ENCODE peak calls at places on chromosomes 11 and 22, in six cellular contexts. One of them, this sample, is unnamed.

GRCh38 chr11:93645938-93646337 is 15.5 kb upstream of the CEP295 start:
- DNase-seq in GM12865: no peak
- DNase-seq in DND-41: no peak
- DNase-seq in endodermal cell: no peak
- DNase-seq in esophagus squamous epithelium: no peak
- DNase-seq in neural progenitor cell: no peak
- DNase-seq in this sample: no peak

GRCh38 chr11:124970925-124971324 is 16.9 kb downstream of the CCDC15 start:
- DNase-seq in GM12865: no peak
- DNase-seq in DND-41: no peak
- DNase-seq in endodermal cell: peak; percentile 58
- DNase-seq in esophagus squamous epithelium: no peak
- DNase-seq in neural progenitor cell: peak; percentile 48
- DNase-seq in this sample: no peak

GRCh38 chr11:57103899-57104605 is 77.7 kb upstream of the LRRC55 start:
- DNase-seq in GM12865: no peak
- DNase-seq in DND-41: no peak
- DNase-seq in endodermal cell: no peak
- DNase-seq in esophagus squamous epithelium: no peak
- DNase-seq in neural progenitor cell: no peak
- DNase-seq in this sample: no peak

GRCh38 chr11:19934828-19935259 is 222.2 kb downstream of the NAV2 start:
- DNase-seq in GM12865: no peak
- DNase-seq in DND-41: no peak
- DNase-seq in endodermal cell: no peak
- DNase-seq in esophagus squamous epithelium: no peak
- DNase-seq in neural progenitor cell: no peak
- DNase-seq in this sample: no peak

GRCh38 chr11:12288212-12288933 is 89.0 kb upstream of the PARVA start:
- DNase-seq in GM12865: peak; percentile 71
- DNase-seq in DND-41: peak; percentile 66
- DNase-seq in endodermal cell: peak; percentile 97
- DNase-seq in esophagus squamous epithelium: no peak
- DNase-seq in neural progenitor cell: peak; percentile 93
- DNase-seq in this sample: peak; percentile 59

GRCh38 chr11:118649941-118650340 is 29.5 kb downstream of the TREH start:
- DNase-seq in GM12865: no peak
- DNase-seq in DND-41: no peak
- DNase-seq in endodermal cell: no peak
- DNase-seq in esophagus squamous epithelium: no peak
- DNase-seq in neural progenitor cell: no peak
- DNase-seq in this sample: no peak

GRCh38 chr22:50576070-50576469 is 2.2 kb downstream of the CPT1B start:
- DNase-seq in GM12865: no peak
- DNase-seq in DND-41: no peak
- DNase-seq in endodermal cell: peak; percentile 70
- DNase-seq in esophagus squamous epithelium: no peak
- DNase-seq in neural progenitor cell: peak; percentile 61
- DNase-seq in this sample: no peak

GRCh38 chr22:42389137-42389536 is 43.1 kb downstream of the NFAM1 start:
- DNase-seq in GM12865: no peak
- DNase-seq in DND-41: no peak
- DNase-seq in endodermal cell: no peak
- DNase-seq in esophagus squamous epithelium: no peak
- DNase-seq in neural progenitor cell: no peak
- DNase-seq in this sample: no peak

GRCh38 chr11:109435121-109435742 is 13.2 kb downstream of the C11orf87 start:
- DNase-seq in GM12865: no peak
- DNase-seq in DND-41: no peak
- DNase-seq in endodermal cell: no peak
- DNase-seq in esophagus squamous epithelium: no peak
- DNase-seq in neural progenitor cell: no peak
- DNase-seq in this sample: no peak

GRCh38 chr11:78284261-78284660 is 95.5 kb downstream of the USP35 start:
- DNase-seq in GM12865: no peak
- DNase-seq in DND-41: no peak
- DNase-seq in endodermal cell: no peak
- DNase-seq in esophagus squamous epithelium: no peak
- DNase-seq in neural progenitor cell: no peak
- DNase-seq in this sample: no peak

GRCh38 chr22:41074466-41074865 is 17.9 kb upstream of the EP300 start:
- DNase-seq in GM12865: no peak
- DNase-seq in DND-41: no peak
- DNase-seq in endodermal cell: no peak
- DNase-seq in esophagus squamous epithelium: no peak
- DNase-seq in neural progenitor cell: no peak
- DNase-seq in this sample: no peak

GRCh38 chr22:41074941-41075710 is 17.3 kb upstream of the EP300 start:
- DNase-seq in GM12865: no peak
- DNase-seq in DND-41: no peak
- DNase-seq in endodermal cell: no peak
- DNase-seq in esophagus squamous epithelium: no peak
- DNase-seq in neural progenitor cell: no peak
- DNase-seq in this sample: no peak

GRCh38 chr22:41075946-41076345 is 16.4 kb upstream of the EP300 start:
- DNase-seq in GM12865: no peak
- DNase-seq in DND-41: no peak
- DNase-seq in endodermal cell: no peak
- DNase-seq in esophagus squamous epithelium: no peak
- DNase-seq in neural progenitor cell: no peak
- DNase-seq in this sample: no peak

GRCh38 chr22:41078975-41079374 is 13.4 kb upstream of the EP300 start:
- DNase-seq in GM12865: no peak
- DNase-seq in DND-41: no peak
- DNase-seq in endodermal cell: no peak
- DNase-seq in esophagus squamous epithelium: no peak
- DNase-seq in neural progenitor cell: peak; percentile 34
- DNase-seq in this sample: no peak

GRCh38 chr22:41076857-41077256 is 15.5 kb upstream of the EP300 start:
- DNase-seq in GM12865: no peak
- DNase-seq in DND-41: no peak
- DNase-seq in endodermal cell: no peak
- DNase-seq in esophagus squamous epithelium: no peak
- DNase-seq in neural progenitor cell: no peak
- DNase-seq in this sample: no peak
- H3K4me3 ChIP-seq in GM12865: no peak overlapping the region
- H3K4me3 ChIP-seq in DND-41: no peak overlapping the region
- H3K4me3 ChIP-seq in endodermal cell: no peak overlapping the region
- H3K4me3 ChIP-seq in esophagus squamous epithelium: no peak overlapping the region
- H3K4me3 ChIP-seq in neural progenitor cell: no peak overlapping the region
- H3K4me3 ChIP-seq in this sample: no peak overlapping the region

GRCh38 chr11:69944146-69944795 is 125.1 kb upstream of the FGF3 start:
- DNase-seq in GM12865: no peak
- DNase-seq in DND-41: no peak
- DNase-seq in endodermal cell: no peak
- DNase-seq in esophagus squamous epithelium: no peak
- DNase-seq in neural progenitor cell: no peak
- DNase-seq in this sample: no peak

GRCh38 chr11:69942333-69942820 is 123.2 kb upstream of the FGF3 start:
- DNase-seq in GM12865: no peak
- DNase-seq in DND-41: no peak
- DNase-seq in endodermal cell: no peak
- DNase-seq in esophagus squamous epithelium: no peak
- DNase-seq in neural progenitor cell: no peak
- DNase-seq in this sample: no peak

GRCh38 chr11:69945157-69945556 is 125.9 kb upstream of the FGF3 start:
- DNase-seq in GM12865: no peak
- DNase-seq in DND-41: no peak
- DNase-seq in endodermal cell: no peak
- DNase-seq in esophagus squamous epithelium: no peak
- DNase-seq in neural progenitor cell: no peak
- DNase-seq in this sample: no peak

GRCh38 chr11:69943066-69943465 is 123.8 kb upstream of the FGF3 start:
- DNase-seq in GM12865: no peak
- DNase-seq in DND-41: no peak
- DNase-seq in endodermal cell: peak; percentile 79
- DNase-seq in esophagus squamous epithelium: no peak
- DNase-seq in neural progenitor cell: no peak
- DNase-seq in this sample: no peak

GRCh38 chr11:69943506-69943905 is 124.3 kb upstream of the FGF3 start:
- DNase-seq in GM12865: no peak
- DNase-seq in DND-41: no peak
- DNase-seq in endodermal cell: no peak
- DNase-seq in esophagus squamous epithelium: no peak
- DNase-seq in neural progenitor cell: no peak
- DNase-seq in this sample: no peak
- H3K4me3 ChIP-seq in GM12865: no peak overlapping the region
- H3K4me3 ChIP-seq in DND-41: no peak overlapping the region
- H3K4me3 ChIP-seq in endodermal cell: no peak overlapping the region
- H3K4me3 ChIP-seq in esophagus squamous epithelium: no peak overlapping the region
- H3K4me3 ChIP-seq in neural progenitor cell: no peak overlapping the region
- H3K4me3 ChIP-seq in this sample: no peak overlapping the region

DNA sequence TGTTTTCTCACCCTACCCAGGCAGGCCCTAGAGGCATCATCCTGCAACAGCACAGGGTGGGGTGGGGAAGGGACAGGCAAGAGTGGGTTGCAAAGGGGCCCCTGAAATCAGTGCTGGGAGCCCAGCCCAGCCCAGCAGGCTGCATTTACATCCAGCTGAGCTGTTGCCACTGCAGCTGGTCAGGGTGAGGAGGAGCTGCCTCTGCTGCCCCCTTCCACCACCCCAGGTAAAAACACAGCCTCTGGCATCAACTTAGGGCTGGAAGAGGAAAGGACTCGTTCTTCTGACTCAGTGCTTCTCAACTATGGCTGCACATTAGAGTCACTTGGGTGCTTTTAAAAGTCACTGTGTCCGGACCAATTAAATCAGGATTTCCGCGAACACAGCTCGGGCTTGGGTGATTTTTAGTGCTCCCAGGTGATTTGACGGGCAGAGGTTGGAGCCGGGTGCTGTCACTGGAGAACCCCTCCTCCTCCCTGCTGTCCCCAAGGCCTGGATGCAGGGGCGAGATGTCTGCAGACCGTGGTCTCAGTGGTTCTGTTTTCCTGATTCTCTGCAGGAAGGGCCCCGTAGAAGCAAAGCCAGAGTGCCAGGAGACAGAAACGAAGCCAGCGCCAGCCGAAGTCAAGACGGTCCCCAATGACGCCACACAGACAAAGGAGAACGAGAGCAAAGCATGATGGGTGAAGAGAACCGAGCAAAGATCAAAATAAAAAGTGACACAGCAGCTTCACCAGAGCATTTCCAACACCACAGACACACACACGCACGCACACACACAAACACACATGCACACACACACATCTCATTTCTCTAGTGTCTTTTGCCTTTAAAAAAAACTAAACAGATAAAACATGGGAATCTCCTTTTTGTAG is 39.4 kb upstream of the TTC12 start:
- DNase-seq in GM12865: no peak
- DNase-seq in DND-41: no peak
- DNase-seq in endodermal cell: peak; percentile 85
- DNase-seq in esophagus squamous epithelium: no peak
- DNase-seq in neural progenitor cell: peak; percentile 56
- DNase-seq in this sample: no peak
- H3K4me3 ChIP-seq in GM12865: no peak overlapping the region
- H3K4me3 ChIP-seq in DND-41: no peak overlapping the region
- H3K4me3 ChIP-seq in endodermal cell: no peak overlapping the region
- H3K4me3 ChIP-seq in esophagus squamous epithelium: no peak overlapping the region
- H3K4me3 ChIP-seq in neural progenitor cell: no peak overlapping the region
- H3K4me3 ChIP-seq in this sample: no peak overlapping the region

DNA sequence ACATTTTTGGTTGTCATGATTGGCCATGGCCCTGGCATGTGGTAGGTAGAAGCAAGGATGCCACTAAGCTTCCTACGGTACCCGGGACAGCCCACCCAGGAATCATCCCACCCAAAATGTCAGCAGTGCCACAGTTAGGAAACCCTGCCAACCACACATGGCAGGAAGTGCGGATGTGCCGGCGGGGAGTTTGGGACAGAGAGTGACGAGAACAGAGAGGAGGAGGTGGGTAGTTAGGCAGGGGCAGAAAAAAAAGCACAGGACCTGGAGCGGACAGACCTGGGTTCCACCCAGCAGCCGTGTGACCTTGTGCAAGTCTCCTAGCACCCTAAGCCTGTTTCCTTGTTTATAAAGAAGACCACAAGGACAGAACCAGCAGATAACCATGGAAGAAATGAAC is 3.3 kb downstream of the SPI1 start:
- DNase-seq in GM12865: no peak
- DNase-seq in DND-41: no peak
- DNase-seq in endodermal cell: no peak
- DNase-seq in esophagus squamous epithelium: no peak
- DNase-seq in neural progenitor cell: no peak
- DNase-seq in this sample: no peak
- H3K4me3 ChIP-seq in GM12865: no peak overlapping the region
- H3K4me3 ChIP-seq in DND-41: no peak overlapping the region
- H3K4me3 ChIP-seq in endodermal cell: no peak overlapping the region
- H3K4me3 ChIP-seq in esophagus squamous epithelium: peak overlapping the region; percentile 55
- H3K4me3 ChIP-seq in neural progenitor cell: no peak overlapping the region
- H3K4me3 ChIP-seq in this sample: no peak overlapping the region

DNA sequence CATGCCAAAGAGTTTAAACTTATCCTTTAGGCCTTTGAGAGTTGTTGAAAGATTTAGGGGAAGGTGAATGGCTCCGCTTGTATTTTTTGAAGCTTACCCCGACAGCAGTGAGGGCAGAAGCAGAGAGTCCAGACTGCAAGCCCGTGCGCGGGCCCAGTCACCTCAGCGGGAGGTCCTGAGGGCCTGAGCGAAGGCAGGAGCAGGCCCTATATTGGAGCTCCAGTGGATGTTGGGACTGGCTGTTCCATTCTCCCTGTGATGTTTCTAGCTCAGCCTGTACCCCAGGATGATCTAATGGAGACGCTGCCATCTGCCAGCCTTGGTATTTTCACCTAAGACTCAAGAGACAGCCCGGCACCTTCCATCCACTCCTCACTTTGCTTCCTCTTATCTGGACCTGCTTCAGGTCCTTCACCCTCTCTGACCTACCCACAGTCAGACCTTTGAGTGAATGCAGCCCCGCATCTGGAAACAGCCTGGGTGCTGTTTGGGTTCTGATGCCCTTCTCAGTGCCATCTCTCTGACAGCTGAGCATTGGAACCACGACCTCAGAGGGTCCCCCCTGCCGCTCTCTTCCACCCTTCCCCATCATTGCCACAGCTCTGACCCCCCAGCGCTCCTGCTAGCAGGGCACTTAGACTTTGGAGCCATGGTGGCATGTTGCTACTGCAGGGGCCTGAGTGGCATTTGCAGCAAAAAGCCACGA is 628.2 kb upstream of the CADM1 start:
- DNase-seq in GM12865: no peak
- DNase-seq in DND-41: no peak
- DNase-seq in endodermal cell: no peak
- DNase-seq in esophagus squamous epithelium: no peak
- DNase-seq in neural progenitor cell: no peak
- DNase-seq in this sample: no peak
- H3K4me3 ChIP-seq in GM12865: no peak overlapping the region
- H3K4me3 ChIP-seq in DND-41: no peak overlapping the region
- H3K4me3 ChIP-seq in endodermal cell: no peak overlapping the region
- H3K4me3 ChIP-seq in esophagus squamous epithelium: no peak overlapping the region
- H3K4me3 ChIP-seq in neural progenitor cell: no peak overlapping the region
- H3K4me3 ChIP-seq in this sample: no peak overlapping the region